ENCODE peak calls at places on chromosomes 3 and 15, in six cellular contexts. Y is NCI-H748 treated with DMSO at 0.1 percent for 48 hours, C is brain microvascular endothelial cell, Q is Ammon's horn, R is WERI-Rb-1, D is OCI-LY7. M is an unnamed sample.

GRCh38 chr15:48705381-48705780 is 59.9 kb upstream of the FBN1 start:
- DNase-seq in Y (no peak), C (no peak), Q (no peak), R (no peak), D (no peak), M (no peak)

GRCh38 chr15:73691398-73691797 is 7.2 kb downstream of the CD276 start:
- DNase-seq in Y (no peak), C (peak), Q (peak), R (peak), D (no peak), M (no peak)

GRCh38 chr15:80455051-80455648 is 51.0 kb downstream of the ARNT2 start:
- DNase-seq in Y (no peak), C (no peak), Q (no peak), R (no peak), D (no peak), M (no peak)

GRCh38 chr3:113606539-113607218 is 74.3 kb downstream of the SIDT1 start:
- DNase-seq in Y (no peak), C (no peak), Q (no peak), R (no peak), D (peak), M (peak)

GRCh38 chr15:61070111-61070901 is 158.8 kb downstream of the RORA start:
- DNase-seq in Y (no peak), C (no peak), Q (no peak), R (no peak), D (no peak), M (no peak)

GRCh38 chr15:63532307-63532744 is 27.9 kb downstream of the USP3 start:
- DNase-seq in Y (no peak), C (no peak), Q (no peak), R (no peak), D (no peak), M (no peak)

GRCh38 chr15:82105458-82106205 is 59.8 kb upstream of the MEX3B start:
- DNase-seq in Y (peak), C (peak), Q (no peak), R (peak), D (no peak), M (no peak)

GRCh38 chr15:75620776-75621536 is 4.6 kb downstream of the SNUPN start:
- DNase-seq in Y (no peak), C (peak), Q (peak), R (no peak), D (no peak), M (no peak)

GRCh38 chr3:52704611-52705437 is 767 bp downstream of the GLT8D1 start:
- DNase-seq in Y (no peak), C (peak), Q (peak), R (no peak), D (peak), M (no peak)

GRCh38 chr3:10006048-10006761 is 19.6 kb upstream of the EMC3 start:
- DNase-seq in Y (no peak), C (no peak), Q (no peak), R (no peak), D (no peak), M (no peak)

GRCh38 chr15:87841426-87841998 is 415.0 kb downstream of the NTRK3 start:
- DNase-seq in Y (no peak), C (no peak), Q (no peak), R (no peak), D (no peak), M (no peak)

GRCh38 chr3:59886790-59887189 is 837.0 kb upstream of the CFAP20DC start:
- DNase-seq in Y (no peak), C (no peak), Q (no peak), R (no peak), D (no peak), M (no peak)

GRCh38 chr15:25181290-25182097 is 226.7 kb downstream of the SNRPN start:
- DNase-seq in Y (no peak), C (no peak), Q (no peak), R (peak), D (no peak), M (no peak)

GRCh38 chr3:68479779-68480178 is 452.6 kb downstream of the TAFA4 start:
- DNase-seq in Y (no peak), C (no peak), Q (no peak), R (no peak), D (no peak), M (no peak)

GRCh38 chr3:3778641-3779270 is 20.5 kb upstream of the LRRN1 start:
- DNase-seq in Y (no peak), C (no peak), Q (no peak), R (no peak), D (no peak), M (no peak)

GRCh38 chr3:113136529-113136928 is 74.8 kb upstream of the BOC start:
- DNase-seq in Y (no peak), C (no peak), Q (no peak), R (no peak), D (no peak), M (no peak)

GRCh38 chr15:43776101-43776717 is 557 bp downstream of the ELL3 start:
- DNase-seq in Y (no peak), C (no peak), Q (no peak), R (no peak), D (peak), M (no peak)

GRCh38 chr3:51340989-51341636 is 44.0 kb upstream of the MANF start:
- DNase-seq in Y (no peak), C (peak), Q (no peak), R (no peak), D (no peak), M (no peak)

GRCh38 chr3:38586546-38587520 is 62.7 kb downstream of the SCN5A start:
- DNase-seq in Y (no peak), C (no peak), Q (no peak), R (peak), D (no peak), M (no peak)

GRCh38 chr3:123610331-123610730 is 25.5 kb upstream of the HACD2 start:
- DNase-seq in Y (no peak), C (no peak), Q (no peak), R (no peak), D (peak), M (no peak)

GRCh38 chr15:37979597-37979996 is 45.2 kb downstream of the TMCO5A start:
- DNase-seq in Y (no peak), C (no peak), Q (no peak), R (no peak), D (no peak), M (no peak)

GRCh38 chr15:54619180-54619579 is 577.6 kb downstream of the RSL24D1 start:
- DNase-seq in Y (no peak), C (no peak), Q (no peak), R (no peak), D (no peak), M (no peak)

GRCh38 chr15:70521576-70522322 is 241.6 kb downstream of the UACA start:
- DNase-seq in Y (no peak), C (no peak), Q (no peak), R (no peak), D (no peak), M (no peak)